ENCODE peak calls at places on chromosomes 3 and 15, in nine cellular contexts. D, U, Q, T, O, Y, I, R and H are unnamed samples.

GRCh38 chr15:73717802-73718201 is 33.6 kb downstream of the CD276 start:
- DNase-seq in D (no peak), R (no peak), U (no peak), Q (no peak), I (no peak), T (no peak), Y (no peak), O (no peak), H (no peak)

GRCh38 chr3:145246291-145246690 is 914.7 kb downstream of the PLOD2 start:
- DNase-seq in T (no peak), I (no peak), U (no peak), D (no peak), O (no peak), Y (no peak), R (no peak), Q (no peak), H (no peak)

GRCh38 chr15:100224206-100225185 is 117.3 kb downstream of the ADAMTS17 start:
- DNase-seq in I (no peak), D (no peak), O (no peak), R (no peak), Y (peak), T (no peak), Q (no peak), U (no peak), H (no peak)

GRCh38 chr15:51864408-51865056 is 35.1 kb downstream of the TMOD3 start:
- DNase-seq in I (no peak), Y (no peak), D (no peak), Q (no peak), U (no peak), O (no peak), T (peak), R (no peak), H (peak)

GRCh38 chr15:85312486-85312885 is 67.9 kb upstream of the AKAP13 start:
- DNase-seq in T (peak), O (peak), U (peak), Y (no peak), R (peak), Q (peak), D (no peak), I (no peak), H (peak)

GRCh38 chr15:48282186-48282585 is 49.0 kb upstream of the DUT start:
- DNase-seq in Y (no peak), O (no peak), I (no peak), Q (no peak), R (no peak), T (peak), U (no peak), D (no peak), H (no peak)

GRCh38 chr3:189276481-189277190 is 104.9 kb downstream of the TPRG1 start:
- DNase-seq in Q (no peak), T (peak), R (no peak), I (no peak), Y (no peak), U (no peak), D (peak), O (peak), H (peak)

GRCh38 chr3:150783920-150784746 is 21.2 kb upstream of the SIAH2 start:
- DNase-seq in I (no peak), D (no peak), O (peak), Y (no peak), R (no peak), Q (no peak), T (no peak), U (peak), H (peak)

GRCh38 chr3:16961621-16962205 is 77.0 kb downstream of the PLCL2 start:
- DNase-seq in R (no peak), U (no peak), Q (no peak), I (no peak), O (no peak), T (no peak), Y (no peak), D (no peak), H (no peak)

GRCh38 chr15:101017935-101018849 is 99.0 kb downstream of the LRRK1 start:
- DNase-seq in U (no peak), T (peak), O (no peak), Y (no peak), I (no peak), Q (peak), D (no peak), R (no peak), H (peak)

GRCh38 chr3:29764603-29765254 is 483.9 kb downstream of the RBMS3 start:
- DNase-seq in U (no peak), O (peak), T (peak), R (no peak), Q (no peak), I (peak), D (no peak), Y (no peak), H (peak)
- TF ChIP-seq CTCF in U (peak), O (peak), T (peak), R (peak), Q (no peak), I (peak), D (peak), Y (peak), H (peak)

DNA sequence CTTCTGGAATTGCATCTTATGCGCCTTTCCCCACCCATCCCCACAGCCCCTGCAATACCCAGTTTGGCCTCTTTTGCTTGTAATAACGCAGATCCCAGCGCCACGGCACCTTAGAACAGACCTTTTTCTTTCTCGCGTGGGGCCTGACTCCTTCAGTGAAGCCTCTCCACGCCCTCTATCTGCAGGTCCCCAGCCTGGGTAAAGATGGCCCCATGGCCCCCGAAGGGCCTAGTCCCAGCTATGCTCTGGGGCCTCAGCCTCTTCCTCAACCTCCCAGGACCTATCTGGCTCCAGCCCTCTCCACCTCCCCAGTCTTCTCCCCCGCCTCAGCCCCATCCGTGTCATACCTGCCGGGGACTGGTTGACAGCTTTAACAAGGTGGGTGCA is 594 bp downstream of the CRELD1 start:
- DNase-seq in U (no peak), R (no peak), Q (no peak), O (peak), I (no peak), T (no peak), D (peak), Y (no peak), H (peak)
- TF ChIP-seq CTCF in U (peak), R (no peak), Q (peak), O (no peak), I (no peak), T (no peak), D (peak), Y (peak), H (no peak)

GRCh38 chr3:88057650-88058321 is 1.0 kb downstream of the CGGBP1 start:
- DNase-seq in I (no peak), D (no peak), O (peak), Y (no peak), T (peak), Q (no peak), R (no peak), U (no peak), H (peak)
- TF ChIP-seq CTCF in I (no peak), D (peak), O (no peak), Y (no peak), T (peak), Q (no peak), R (peak), U (peak), H (peak)

DNA sequence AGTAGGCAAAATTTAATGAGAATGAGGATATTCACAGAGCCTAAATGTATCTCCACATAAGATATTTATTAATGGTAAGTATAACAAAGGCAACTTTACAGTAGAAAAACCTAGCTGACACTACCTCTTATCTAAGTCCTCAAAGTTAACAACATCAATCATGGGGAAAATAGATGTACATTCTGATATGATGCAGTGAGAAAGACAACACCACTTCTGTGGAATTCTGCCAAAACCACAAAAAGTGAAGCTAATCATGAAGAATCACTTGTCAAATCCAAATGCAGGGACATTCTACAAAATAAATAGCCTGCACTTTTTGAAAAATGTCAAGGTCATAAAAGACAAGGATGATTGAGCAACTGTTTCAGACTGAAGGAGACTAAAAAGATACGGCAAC is 27.5 kb upstream of the EOMES start:
- DNase-seq in O (no peak), I (no peak), Q (no peak), Y (no peak), T (no peak), R (no peak), D (no peak), U (no peak), H (no peak)
- TF ChIP-seq CTCF in O (no peak), I (no peak), Q (no peak), Y (no peak), T (no peak), R (no peak), D (no peak), U (no peak), H (no peak)

DNA sequence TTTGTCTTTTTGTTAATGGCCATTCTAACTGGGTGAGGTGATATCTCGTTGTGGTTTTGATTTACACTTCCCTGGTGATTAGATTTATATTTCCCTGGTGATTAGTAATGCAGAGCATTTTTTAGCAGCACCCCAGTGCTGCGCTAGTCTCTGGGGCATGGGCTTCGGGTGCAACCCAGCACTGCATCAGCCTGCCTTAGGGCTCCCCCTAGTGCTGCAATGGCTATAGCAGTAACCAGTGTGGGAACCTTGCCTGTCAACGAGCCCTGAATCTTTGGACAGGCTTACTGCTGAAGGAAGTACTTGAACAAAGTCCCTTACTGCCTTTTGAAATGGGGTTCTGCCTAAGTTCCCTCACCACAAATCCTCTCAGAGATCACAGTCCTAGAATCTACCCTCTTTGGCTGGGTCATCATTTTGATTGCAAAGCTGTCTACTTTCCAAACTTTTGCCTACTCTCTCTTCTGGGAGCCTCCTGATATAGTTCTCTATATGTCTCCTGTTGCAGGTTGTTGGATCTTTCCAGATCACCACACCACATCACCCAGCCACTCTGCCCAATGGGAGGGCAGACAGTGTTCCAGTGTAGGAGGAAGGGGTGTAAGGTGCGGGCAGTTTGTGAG is 79.2 kb upstream of the CCNL1 start:
- DNase-seq in Q (peak), O (peak), I (no peak), U (peak), T (peak), D (peak), Y (peak), R (peak), H (peak)
- TF ChIP-seq CTCF in Q (peak), O (peak), I (peak), U (peak), T (peak), D (peak), Y (peak), R (peak), H (peak)

DNA sequence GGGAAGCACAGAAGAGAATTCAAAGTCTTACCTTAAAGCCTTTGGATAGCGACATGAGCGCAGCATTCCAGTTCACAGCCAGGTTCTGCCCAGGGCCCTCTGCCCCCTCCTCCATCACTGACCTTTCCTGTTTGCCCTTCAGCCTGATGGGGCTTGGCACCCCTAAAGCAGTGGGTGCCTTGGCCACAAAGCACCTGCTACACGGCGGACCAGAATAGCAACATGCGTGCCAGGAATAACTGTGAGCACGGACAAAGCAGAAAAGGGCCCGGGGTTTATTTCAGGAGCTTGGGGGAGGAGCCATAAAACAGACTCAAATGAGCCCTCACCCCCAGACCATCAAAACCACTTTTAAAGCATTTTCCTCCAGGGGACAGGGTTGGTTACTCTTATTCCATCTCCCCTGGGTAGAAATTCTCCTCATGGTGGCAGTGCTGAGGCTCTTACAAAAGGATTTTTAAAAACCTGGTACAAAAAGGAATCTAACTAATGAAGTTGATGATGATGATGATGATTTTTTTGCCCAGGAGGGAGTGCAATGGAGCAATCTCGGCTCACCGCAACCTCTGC is 135.4 kb downstream of the KLF13 start:
- DNase-seq in D (peak), Q (no peak), T (no peak), R (no peak), O (no peak), Y (no peak), U (no peak), I (no peak), H (no peak)
- TF ChIP-seq CTCF in D (peak), Q (no peak), T (peak), R (no peak), O (peak), Y (peak), U (peak), I (no peak), H (peak)

GRCh38 chr15:38010390-38010789 is 76.0 kb downstream of the TMCO5A start:
- DNase-seq in I (peak), Y (no peak), T (no peak), R (no peak), Q (no peak), U (no peak), O (no peak), D (no peak), H (peak)
- TF ChIP-seq CTCF in I (peak), Y (no peak), T (no peak), R (no peak), Q (no peak), U (no peak), O (no peak), D (no peak), H (peak)

DNA sequence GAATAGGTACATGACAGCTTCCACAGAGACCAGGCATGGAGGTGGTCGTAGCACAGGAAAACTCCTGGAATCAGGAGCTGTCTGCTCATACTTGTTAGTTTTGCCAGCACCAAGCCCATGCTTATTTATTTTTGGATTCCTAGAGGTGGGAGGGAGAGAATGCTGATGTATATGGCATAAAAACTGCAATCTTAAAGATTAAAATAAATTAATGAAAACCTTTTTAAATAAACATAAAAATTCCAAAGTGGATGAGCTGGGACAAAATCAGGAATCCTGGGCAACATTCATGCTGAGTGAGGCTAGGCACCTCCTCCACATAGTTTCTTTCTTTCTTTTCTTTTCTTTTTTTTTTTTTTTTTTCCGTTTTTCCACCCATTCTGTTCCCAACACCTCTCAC is 14.3 kb upstream of the BCL6 start:
- DNase-seq in T (no peak), Y (no peak), R (no peak), D (no peak), U (no peak), Q (no peak), O (no peak), I (no peak), H (no peak)
- TF ChIP-seq CTCF in T (no peak), Y (no peak), R (no peak), D (no peak), U (no peak), Q (no peak), O (no peak), I (no peak), H (no peak)

GRCh38 chr3:187072102-187072501 is 67.2 kb downstream of the RPL39L start:
- DNase-seq in U (no peak), Q (no peak), O (peak), Y (no peak), D (peak), R (no peak), I (no peak), T (no peak), H (no peak)
- TF ChIP-seq CTCF in U (no peak), Q (no peak), O (no peak), Y (no peak), D (peak), R (no peak), I (no peak), T (no peak), H (no peak)